ENCODE peak calls at places on chromosomes 12 and 14, in nine cellular contexts. L, G, T, R, E, I, S, V and N are unnamed samples.

GRCh38 chr12:2323538-2324261 is 270.9 kb downstream of the CACNA1C start:
- DNase-seq in L (peak), G (no peak), T (no peak), R (no peak), E (no peak), I (no peak), S (no peak), V (no peak), N (no peak)

GRCh38 chr12:2691001-2691339 is 103.8 kb upstream of the FKBP4 start:
- DNase-seq in L (peak), G (peak), T (peak), R (no peak), E (peak), I (no peak), S (peak), V (no peak), N (no peak)

GRCh38 chr12:67633708-67634107 is 14.8 kb upstream of the DYRK2 start:
- DNase-seq in L (no peak), G (peak), T (no peak), R (peak), E (no peak), I (no peak), S (no peak), V (no peak), N (no peak)

GRCh38 chr12:7108042-7108927 is 729 bp downstream of the C1RL start:
- DNase-seq in L (peak), G (peak), T (peak), R (peak), E (no peak), I (no peak), S (peak), V (no peak), N (no peak)

GRCh38 chr12:121748571-121749265 is 36.2 kb downstream of the TMEM120B start:
- DNase-seq in L (peak), G (no peak), T (peak), R (no peak), E (no peak), I (no peak), S (peak), V (peak), N (no peak)

GRCh38 chr12:46402451-46402850 is 29.9 kb upstream of the SLC38A2 start:
- DNase-seq in L (peak), G (no peak), T (peak), R (peak), E (no peak), I (no peak), S (no peak), V (no peak), N (no peak)

GRCh38 chr12:58920102-58920955 is at the start of gene LRIG3:
- DNase-seq in L (peak), G (no peak), T (peak), R (peak), E (peak), I (peak), S (peak), V (peak), N (no peak)

GRCh38 chr12:101172316-101172715 is 37.7 kb downstream of the SLC5A8 start:
- DNase-seq in L (peak), G (no peak), T (peak), R (no peak), E (peak), I (no peak), S (peak), V (peak), N (no peak)

GRCh38 chr12:31874961-31875608 is 84.1 kb upstream of the RESF1 start:
- DNase-seq in L (peak), G (peak), T (peak), R (peak), E (no peak), I (no peak), S (peak), V (no peak), N (no peak)

GRCh38 chr14:102928412-102929348 is 6.2 kb downstream of the AMN start:
- DNase-seq in L (peak), G (peak), T (peak), R (peak), E (no peak), I (no peak), S (peak), V (no peak), N (no peak)

GRCh38 chr12:57135487-57135886 is 7.2 kb downstream of the LRP1 start:
- DNase-seq in L (peak), G (no peak), T (no peak), R (no peak), E (no peak), I (no peak), S (peak), V (no peak), N (no peak)

GRCh38 chr14:33900706-33901105 is 50.2 kb downstream of the EGLN3 start:
- DNase-seq in L (no peak), G (no peak), T (no peak), R (no peak), E (no peak), I (no peak), S (no peak), V (no peak), N (no peak)

GRCh38 chr12:7758346-7758745 is 6.7 kb upstream of the NANOGNB start:
- DNase-seq in L (no peak), G (no peak), T (no peak), R (no peak), E (no peak), I (no peak), S (peak), V (no peak), N (no peak)